ENCODE peak calls at places on chromosomes 13 and 19, in four cellular contexts. X is K562, S is GM12878, F is HepG2. Q is an unnamed sample.

GRCh38 chr13:40656358-40656757 is 10.1 kb downstream of the FOXO1 start:
- DNase-seq in S (no peak), X (no peak), F (no peak), Q (no peak)

GRCh38 chr13:37602743-37603381 is 4.3 kb upstream of the POSTN start:
- DNase-seq in X (no peak), S (no peak), F (peak), Q (no peak)

GRCh38 chr19:45117167-45117594 is 24.2 kb downstream of the PPP1R37 start:
- DNase-seq in F (no peak), X (peak), S (peak), Q (no peak)

GRCh38 chr13:20559659-20560356 is 7.1 kb upstream of the IFT88 start:
- DNase-seq in S (no peak), X (no peak), F (no peak), Q (no peak)

GRCh38 chr13:96730676-96731075 is 263.6 kb downstream of the OXGR1 start:
- DNase-seq in X (no peak), F (no peak), S (no peak), Q (no peak)

GRCh38 chr19:3554254-3555083 is 2.9 kb downstream of the MFSD12 start:
- DNase-seq in F (no peak), X (no peak), S (no peak), Q (no peak)

GRCh38 chr19:19256072-19256969 is 16.8 kb downstream of the TM6SF2 start:
- DNase-seq in F (peak), S (no peak), X (no peak), Q (peak)

GRCh38 chr13:20399515-20399914 is 126.1 kb downstream of the CRYL1 start:
- DNase-seq in X (no peak), S (no peak), F (no peak), Q (no peak)

GRCh38 chr13:59982631-59983382 is 180.9 kb downstream of the DIAPH3 start:
- DNase-seq in X (peak), S (no peak), F (no peak), Q (no peak)

GRCh38 chr13:72290962-72291681 is 424.1 kb upstream of the DACH1 start:
- DNase-seq in S (no peak), F (no peak), X (no peak), Q (no peak)

GRCh38 chr13:80572867-80573266 is 231.9 kb upstream of the SPRY2 start:
- DNase-seq in F (no peak), S (no peak), X (no peak), Q (no peak)

GRCh38 chr13:21074601-21075302 is 13.4 kb upstream of the LATS2 start:
- DNase-seq in F (no peak), S (no peak), X (no peak), Q (no peak)

GRCh38 chr19:41932259-41933130 is 4.2 kb upstream of the ERFL start:
- DNase-seq in S (no peak), X (no peak), F (no peak), Q (no peak)

GRCh38 chr19:51158474-51159129 is 16.5 kb downstream of the SIGLEC7 start:
- DNase-seq in F (peak), X (peak), S (no peak), Q (peak)

GRCh38 chr13:81116461-81117282 is 775.7 kb upstream of the SPRY2 start:
- DNase-seq in F (no peak), X (no peak), S (no peak), Q (no peak)

GRCh38 chr13:88761145-88761544 is 1090.0 kb downstream of the SLITRK5 start:
- DNase-seq in S (no peak), X (no peak), F (no peak), Q (no peak)

GRCh38 chr13:47310376-47310775 is 413.5 kb upstream of the HTR2A start:
- DNase-seq in F (no peak), S (no peak), X (no peak), Q (no peak)

GRCh38 chr13:113769106-113769505 is 10.1 kb downstream of the TMEM255B start:
- DNase-seq in S (no peak), X (no peak), F (no peak), Q (no peak)

GRCh38 chr19:14516746-14517438 is 1.3 kb downstream of the DNAJB1 start:
- DNase-seq in S (no peak), F (no peak), X (peak), Q (no peak)

GRCh38 chr13:100637380-100637779 is 37.2 kb downstream of the TMTC4 start:
- DNase-seq in X (no peak), S (no peak), F (no peak), Q (no peak)

GRCh38 chr13:50682002-50682401 is 161.5 kb downstream of the DLEU7 start:
- DNase-seq in S (no peak), X (no peak), F (no peak), Q (no peak)

GRCh38 chr13:59776924-59777690 is 386.6 kb downstream of the DIAPH3 start:
- DNase-seq in X (no peak), F (no peak), S (peak), Q (no peak)

GRCh38 chr13:42549555-42549941 is 24.4 kb upstream of the TNFSF11 start:
- DNase-seq in X (no peak), S (no peak), F (no peak), Q (no peak)

GRCh38 chr19:38277549-38277948 is 13.2 kb downstream of the SPINT2 start:
- DNase-seq in F (no peak), S (no peak), X (no peak), Q (no peak)

GRCh38 chr13:33285420-33286124 is at the start of gene STARD13:
- DNase-seq in F (peak), X (peak), S (peak), Q (peak)

GRCh38 chr19:38710928-38711725 is 33.1 kb downstream of the CAPN12 start:
- DNase-seq in S (no peak), X (no peak), F (no peak), Q (no peak)

GRCh38 chr13:52026246-52026626 is 1.7 kb downstream of the UTP14C start:
- DNase-seq in X (peak), S (no peak), F (peak), Q (no peak)

GRCh38 chr19:34067861-34068271 is 104.4 kb upstream of the LSM14A start:
- DNase-seq in F (no peak), X (no peak), S (no peak), Q (no peak)

GRCh38 chr13:113638806-113639205 is 19.2 kb downstream of the ATP4B start:
- DNase-seq in X (no peak), S (no peak), F (no peak), Q (no peak)

GRCh38 chr13:43325636-43326035 is 302.2 kb downstream of the DNAJC15 start:
- DNase-seq in X (no peak), S (no peak), F (no peak), Q (no peak)

GRCh38 chr19:53388168-53388567 is 6.8 kb upstream of the ZNF765 start:
- DNase-seq in F (no peak), S (no peak), X (no peak), Q (no peak)
- TF ChIP-seq TCF7 in F (no peak), S (no peak), X (no peak), Q (no peak)

GRCh38 chr13:30334663-30335386 is 27.5 kb upstream of the KATNAL1 start:
- DNase-seq in X (peak), S (no peak), F (peak), Q (peak)
- TF ChIP-seq TCF7 in X (no peak), S (no peak), F (no peak), Q (no peak)

DNA sequence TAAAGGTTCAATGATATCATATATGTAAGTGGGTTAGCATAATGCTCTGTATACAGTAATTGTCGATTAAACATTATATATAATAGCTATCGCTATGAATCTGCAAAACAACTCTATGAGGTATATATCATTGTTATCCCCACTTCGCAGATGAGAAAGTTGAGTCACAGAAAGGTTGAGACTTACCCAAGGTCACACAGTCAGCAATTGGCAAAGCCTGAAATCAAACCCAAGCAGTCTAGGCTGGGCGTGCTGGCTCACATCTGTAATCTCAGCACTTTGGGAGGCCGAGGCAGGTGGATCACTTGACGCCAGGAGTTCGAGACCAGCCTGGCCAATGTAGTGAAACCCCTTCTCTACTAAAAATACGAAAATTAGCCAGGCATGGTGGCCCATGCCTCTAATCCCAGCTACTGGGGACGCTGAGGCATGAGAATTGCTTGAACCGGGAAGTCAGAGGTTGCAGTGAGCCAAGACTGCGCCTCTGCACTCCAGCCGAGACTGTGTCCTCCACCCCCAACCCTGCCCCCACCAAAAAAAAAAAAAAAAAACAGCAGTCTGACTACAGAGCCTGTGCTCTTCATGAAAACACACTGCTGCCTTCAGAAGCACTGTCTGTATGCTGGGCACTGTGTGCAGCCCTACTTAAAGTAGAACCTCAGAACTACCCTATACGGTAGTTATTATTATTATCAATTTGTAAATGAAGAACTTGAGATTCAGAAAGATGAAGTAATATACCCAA is 1.3 kb downstream of the HSPBP1 start:
- DNase-seq in X (no peak), S (no peak), F (no peak), Q (no peak)
- TF ChIP-seq TCF7 in X (no peak), S (no peak), F (no peak), Q (no peak)

DNA sequence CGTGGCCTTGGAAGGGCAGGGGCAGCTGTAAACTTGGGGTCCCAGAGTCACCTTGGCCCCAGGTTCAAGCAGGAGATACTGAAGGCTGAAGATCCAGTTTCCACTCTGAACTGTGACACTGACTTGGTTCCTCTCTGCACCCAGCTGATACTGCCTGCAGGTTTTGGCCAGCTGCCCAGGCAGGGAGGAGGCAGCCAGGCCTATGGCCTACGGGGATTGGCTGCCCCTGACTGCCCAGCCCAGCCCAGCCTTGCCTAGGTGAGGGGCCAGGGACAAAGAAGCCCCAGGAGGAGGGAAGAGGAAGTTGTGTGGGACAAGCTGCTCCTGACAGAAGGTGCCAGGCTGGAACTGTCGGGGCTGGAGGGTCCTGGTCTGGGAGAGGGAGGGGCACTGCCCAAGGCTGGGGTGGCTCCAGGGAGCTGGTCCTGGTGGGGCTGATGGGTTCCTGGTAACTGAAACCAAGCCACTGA is 51.7 kb upstream of the CYP4F8 start:
- DNase-seq in S (no peak), X (peak), F (peak), Q (no peak)
- TF ChIP-seq TCF7 in S (no peak), X (no peak), F (no peak), Q (no peak)

DNA sequence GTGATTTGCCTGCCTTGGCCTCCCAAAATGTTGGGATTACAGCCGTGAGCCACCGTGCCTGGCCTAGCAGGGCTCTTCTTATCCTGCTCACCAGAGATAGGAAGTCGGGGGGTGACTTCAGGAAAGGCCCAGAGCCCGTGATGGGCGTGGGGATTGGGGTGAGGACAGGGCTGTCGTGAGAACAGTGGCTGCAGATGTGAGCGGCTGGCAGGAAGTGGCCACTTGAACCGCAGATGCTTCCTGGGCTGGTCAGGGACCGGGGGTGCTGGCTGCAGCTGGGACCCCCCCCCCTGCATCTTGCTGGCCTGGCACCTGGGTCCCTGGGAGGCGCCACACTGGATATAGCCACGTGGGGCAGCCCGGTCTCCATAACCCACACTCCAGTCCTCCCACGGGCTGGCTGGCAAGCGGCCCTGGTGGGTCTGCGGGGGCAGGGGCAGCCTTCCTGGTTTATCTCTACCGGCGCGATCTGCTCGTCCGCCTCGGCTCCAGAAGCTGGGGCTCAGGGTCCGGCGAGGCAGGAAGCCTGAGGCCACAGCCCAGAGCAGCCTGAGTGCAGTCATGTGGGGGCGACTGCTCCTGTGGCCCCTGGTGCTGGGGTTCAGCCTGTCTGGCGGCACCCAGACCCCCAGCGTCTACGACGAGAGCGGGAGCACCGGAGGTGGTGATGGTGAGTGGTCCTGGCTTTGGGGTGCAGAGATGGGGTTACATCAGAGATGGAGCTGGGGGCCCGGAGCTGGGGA is at the start of gene F2RL3:
- DNase-seq in S (no peak), F (no peak), X (peak), Q (no peak)
- TF ChIP-seq TCF7 in S (no peak), F (no peak), X (no peak), Q (no peak)

GRCh38 chr19:16142032-16142580 is 1.4 kb upstream of the HSH2D start:
- DNase-seq in F (no peak), S (no peak), X (no peak), Q (no peak)

GRCh38 chr19:16146112-16146511 is 2.6 kb downstream of the HSH2D start:
- DNase-seq in F (no peak), S (no peak), X (no peak), Q (no peak)

GRCh38 chr19:16141043-16141442 is 2.4 kb upstream of the HSH2D start:
- DNase-seq in S (peak), X (peak), F (no peak), Q (no peak)

GRCh38 chr19:16143399-16144215 is at the start of gene HSH2D:
- DNase-seq in S (peak), F (peak), X (no peak), Q (peak)

GRCh38 chr19:16144216-16144581 is 714 bp downstream of the HSH2D start:
- DNase-seq in S (no peak), X (no peak), F (no peak), Q (no peak)
- TF ChIP-seq TCF7 in S (no peak), X (no peak), F (no peak), Q (no peak)

GRCh38 chr19:13404236-13404635 is 102.0 kb downstream of the CACNA1A start:
- DNase-seq in X (no peak), S (no peak), F (no peak), Q (no peak)
- TF ChIP-seq TCF7 in X (no peak), S (no peak), F (no peak), Q (no peak)

DNA sequence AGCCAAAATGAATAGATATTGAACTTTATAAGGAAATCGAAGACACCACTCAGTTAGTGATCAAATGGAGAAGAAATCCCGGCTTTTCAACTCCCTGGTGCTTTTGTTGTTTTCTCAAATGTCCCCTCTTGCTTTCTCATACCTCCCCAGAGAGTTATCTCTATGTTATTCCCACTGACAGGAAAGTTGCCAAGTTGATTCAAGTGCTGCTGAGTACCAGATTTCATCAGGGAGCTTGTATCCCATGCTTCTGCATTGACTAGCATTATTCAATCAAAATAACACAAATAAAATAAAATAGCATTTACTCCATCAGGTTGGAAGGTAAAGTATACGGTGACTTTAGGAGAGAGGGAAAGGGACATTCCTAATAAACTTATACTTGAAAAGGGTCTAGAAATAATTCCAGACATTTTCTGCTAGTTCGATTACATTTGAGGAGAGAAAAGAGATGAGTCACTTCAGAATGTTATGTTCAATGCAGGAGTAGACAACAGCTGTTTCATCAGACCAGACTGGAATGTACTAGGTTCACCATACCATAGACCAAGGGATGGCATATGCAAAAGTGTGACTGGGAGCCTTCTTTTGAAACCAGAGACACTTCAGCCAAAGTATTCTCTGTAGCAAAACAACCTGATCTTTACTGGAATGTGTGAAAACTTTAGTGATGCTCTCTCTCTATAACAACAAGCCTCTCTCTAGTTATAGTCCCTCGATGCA is 397.8 kb downstream of the FGF14 start:
- DNase-seq in S (no peak), F (no peak), X (no peak), Q (no peak)
- TF ChIP-seq TCF7 in S (no peak), F (no peak), X (no peak), Q (no peak)

GRCh38 chr13:29496241-29496712 is 99.2 kb downstream of the SLC7A1 start:
- DNase-seq in F (no peak), X (no peak), S (no peak), Q (no peak)
- TF ChIP-seq TCF7 in F (no peak), X (no peak), S (no peak), Q (no peak)

Q was measured in WTC11.